ENCODE peak calls at places on chromosomes 4 and X, in seven cellular contexts. V is body of pancreas, O is stomach, H is choroid plexus epithelial cell, W is omental fat pad, C is cardiac fibroblast, A is fibroblast of pulmonary artery. L is an unnamed sample.

GRCh38 chr4:31045724-31046318 is 325.7 kb downstream of the PCDH7 start:
- DNase-seq in C (peak; percentile 32), A (peak; percentile 52), V (peak; percentile 35), O (peak; percentile 56), W (no peak), H (peak; percentile 62), L (peak; percentile 4)

GRCh38 chrX:19793471-19793870 is 93.9 kb downstream of the SH3KBP1 start:
- DNase-seq in O (no peak), W (no peak), H (no peak), C (no peak), V (no peak), A (no peak), L (no peak)

GRCh38 chr4:17206829-17207773 is 304.8 kb downstream of the QDPR start:
- DNase-seq in H (no peak), W (no peak), C (no peak), A (no peak), V (no peak), O (no peak), L (no peak)

GRCh38 chrX:134512566-134512965 is 52.6 kb downstream of the HPRT1 start:
- DNase-seq in C (peak; percentile 89), H (peak; percentile 83), V (no peak), O (no peak), A (peak; percentile 75), W (no peak), L (no peak)

GRCh38 chr4:2977116-2978097 is 14.0 kb downstream of the GRK4 start:
- DNase-seq in A (peak; percentile 33), O (no peak), V (no peak), H (peak; percentile 53), W (no peak), C (peak; percentile 66), L (no peak)

GRCh38 chrX:39899876-39900787 is 197.6 kb downstream of the BCOR start:
- DNase-seq in H (no peak), V (no peak), A (no peak), O (no peak), W (no peak), C (no peak), L (no peak)

GRCh38 chrX:10429908-10430307 is 190.5 kb downstream of the MID1 start:
- DNase-seq in A (no peak), H (no peak), W (no peak), O (no peak), C (no peak), V (no peak), L (no peak)

GRCh38 chr4:87631668-87632067 is 18.4 kb upstream of the DMP1 start:
- DNase-seq in W (no peak), V (no peak), H (no peak), O (no peak), A (no peak), C (no peak), L (no peak)

GRCh38 chr4:183987529-183987946 is 82.4 kb downstream of the STOX2 start:
- DNase-seq in O (peak; percentile 74), C (peak; percentile 79), V (peak; percentile 37), W (no peak), H (peak; percentile 71), A (peak; percentile 86), L (no peak)

GRCh38 chr4:138175337-138175794 is 66.8 kb downstream of the SLC7A11 start:
- DNase-seq in A (peak; percentile 64), V (peak; percentile 64), O (peak; percentile 64), W (no peak), H (peak; percentile 54), C (peak; percentile 49), L (no peak)

GRCh38 chr4:162323919-162324318 is 160.1 kb upstream of the FSTL5 start:
- DNase-seq in V (no peak), C (no peak), O (no peak), H (no peak), A (no peak), W (no peak), L (no peak)

GRCh38 chr4:151114338-151114737 is 14.9 kb downstream of the RPS3A start:
- DNase-seq in W (no peak), H (no peak), C (no peak), O (no peak), A (no peak), V (no peak), L (no peak)

GRCh38 chr4:7427326-7428260 is 7.1 kb downstream of the PSAPL1 start:
- DNase-seq in A (no peak), O (peak; percentile 21), V (peak; percentile 4), W (no peak), H (no peak), C (no peak), L (no peak)

GRCh38 chr4:112978691-112979472 is 70.6 kb upstream of the ANK2 start:
- DNase-seq in O (no peak), C (peak; percentile 65), W (no peak), A (peak; percentile 4), V (no peak), H (peak; percentile 18), L (no peak)

GRCh38 chr4:150117094-150117493 is 38.8 kb downstream of the DCLK2 start:
- DNase-seq in O (no peak), H (no peak), W (no peak), C (no peak), A (peak; percentile 44), V (no peak), L (no peak)

GRCh38 chrX:107107459-107107858 is 11.2 kb downstream of the RBM41 start:
- DNase-seq in V (no peak), O (no peak), H (no peak), C (peak; percentile 2), W (no peak), A (no peak), L (no peak)

DNA sequence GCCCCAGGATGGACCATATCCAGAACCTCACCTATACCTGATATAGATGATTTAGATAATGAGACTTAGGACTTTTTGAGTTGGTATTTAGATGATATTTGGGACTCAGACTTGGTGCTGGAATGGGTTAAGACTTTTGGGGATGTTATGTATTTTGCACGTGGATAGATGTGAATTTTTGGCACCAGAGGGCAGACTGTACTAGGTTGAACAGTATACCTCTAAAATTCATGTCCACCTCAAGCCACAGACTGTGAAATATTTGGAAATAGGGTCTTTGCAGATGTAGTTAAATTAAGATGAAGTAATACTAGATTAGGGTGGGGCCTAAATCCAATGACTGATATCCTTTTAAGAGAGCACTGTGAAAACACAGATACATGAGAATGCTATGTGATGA is 15.6 kb downstream of the RBM41 start:
- DNase-seq in A (peak; percentile 21), W (no peak), V (no peak), O (no peak), H (peak; percentile 33), C (peak; percentile 27), L (no peak)
- TF ChIP-seq CTCF in A (no peak), W (no peak), V (no peak), O (no peak), H (peak; percentile 26), C (no peak), L (no peak)

DNA sequence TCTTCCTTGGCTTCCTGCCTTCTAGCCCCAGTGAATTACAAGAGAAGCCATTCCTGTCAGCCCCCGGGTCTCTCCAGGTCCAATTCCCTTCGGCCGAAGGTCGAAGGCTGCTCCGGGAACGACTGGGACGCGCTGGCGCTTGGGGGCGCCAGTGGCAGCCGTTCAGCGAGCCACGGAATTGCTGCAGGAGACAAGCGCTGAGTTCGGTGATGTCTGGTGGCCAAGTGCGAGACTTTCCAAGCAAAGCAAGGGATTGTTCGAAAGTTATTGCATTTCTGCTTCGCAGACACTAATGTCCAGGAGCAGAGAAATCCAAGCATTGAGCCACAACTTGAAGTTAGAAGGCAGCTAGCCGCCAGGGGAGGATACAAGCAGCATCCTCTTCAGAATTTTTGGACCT is 1.1 kb upstream of the DKK2 start:
- DNase-seq in W (no peak), A (peak; percentile 42), V (peak; percentile 26), O (no peak), H (peak; percentile 42), C (peak; percentile 40), L (peak; percentile 72)
- TF ChIP-seq CTCF in W (no peak), A (peak; percentile 58), V (peak; percentile 23), O (no peak), H (peak; percentile 70), C (peak; percentile 58), L (no peak)

GRCh38 chr4:43373201-43373600 is 480.7 kb downstream of the GRXCR1 start:
- DNase-seq in V (no peak), W (no peak), C (no peak), A (no peak), H (no peak), O (no peak), L (no peak)

GRCh38 chr4:43374352-43374751 is 481.8 kb downstream of the GRXCR1 start:
- DNase-seq in A (no peak), V (no peak), H (peak; percentile 46), O (no peak), W (no peak), C (peak; percentile 9), L (no peak)

GRCh38 chr4:43380093-43380492 is 487.6 kb downstream of the GRXCR1 start:
- DNase-seq in V (no peak), H (no peak), A (no peak), O (no peak), C (no peak), W (no peak), L (no peak)

DNA sequence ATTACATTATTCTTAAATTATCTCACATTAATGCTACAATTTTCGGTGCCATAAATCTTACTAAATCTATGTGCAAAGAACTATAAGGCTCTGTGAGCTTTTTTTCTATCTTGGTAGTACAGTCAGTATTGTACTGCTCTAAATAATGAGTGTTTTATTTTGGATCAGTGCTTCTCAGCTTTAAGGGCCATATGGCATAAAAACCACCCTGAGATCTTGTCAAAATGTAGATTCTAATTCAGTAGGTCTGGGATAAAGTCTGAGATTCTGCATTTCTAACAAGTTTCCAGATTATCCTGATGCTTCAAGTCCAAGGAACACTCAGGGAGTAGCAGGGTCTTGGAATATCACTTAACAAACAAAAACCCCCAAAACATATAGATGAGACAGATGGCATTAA is 486.5 kb downstream of the GRXCR1 start:
- DNase-seq in V (no peak), W (no peak), C (no peak), O (no peak), A (no peak), H (no peak), L (no peak)
- TF ChIP-seq CTCF in V (no peak), W (no peak), C (no peak), O (no peak), A (no peak), H (no peak), L (no peak)

GRCh38 chr4:4592414-4592813 is 50.6 kb upstream of the STX18 start:
- DNase-seq in O (no peak), A (no peak), W (no peak), C (no peak), H (no peak), V (no peak), L (no peak)

GRCh38 chr4:4594531-4594930 is 52.7 kb upstream of the STX18 start:
- DNase-seq in A (no peak), O (no peak), C (no peak), W (no peak), V (no peak), H (no peak), L (no peak)

GRCh38 chr4:4593596-4593995 is 51.7 kb upstream of the STX18 start:
- DNase-seq in V (no peak), C (no peak), O (no peak), W (no peak), A (no peak), H (no peak), L (no peak)

GRCh38 chr4:4596720-4597119 is 54.9 kb upstream of the STX18 start:
- DNase-seq in V (no peak), C (no peak), W (no peak), O (no peak), H (no peak), A (no peak), L (no peak)

DNA sequence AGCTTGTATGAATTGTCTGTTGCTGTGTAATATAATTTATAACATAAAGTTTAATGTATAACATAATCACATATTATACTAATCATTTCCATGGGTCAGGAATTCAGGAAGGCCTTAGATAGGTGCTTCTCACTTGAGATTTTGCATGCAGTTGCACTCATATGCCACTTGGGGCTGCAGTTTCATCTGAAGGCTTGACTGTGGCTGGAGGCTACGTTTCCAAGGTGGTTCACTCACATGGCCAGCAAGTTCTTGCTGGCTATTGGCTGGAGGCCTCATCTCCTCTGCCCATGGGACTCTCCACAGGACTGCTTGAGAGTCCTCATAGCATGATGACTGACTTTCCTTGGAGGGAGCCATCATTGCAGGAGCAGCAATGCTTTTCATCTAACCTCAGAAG is 53.4 kb upstream of the STX18 start:
- DNase-seq in H (no peak), V (no peak), C (peak; percentile 15), A (no peak), W (no peak), O (no peak), L (no peak)
- TF ChIP-seq CTCF in H (peak; percentile 21), V (no peak), C (peak; percentile 30), A (peak; percentile 21), W (no peak), O (no peak), L (peak; percentile 50)